ENCODE peak calls at places on chromosomes 7 and 10, in six cellular contexts. Z, H, K, I, P and W are unnamed samples.

GRCh38 chr7:66859794-66860645 is 61.0 kb upstream of the TMEM248 start:
- DNase-seq in K (no peak), I (no peak), P (no peak), H (no peak), Z (no peak), W (no peak)

GRCh38 chr7:99557940-99558305 is 519 bp upstream of the ZNF655 start:
- DNase-seq in K (no peak), P (no peak), Z (no peak), I (peak; percentile 67), H (no peak), W (no peak)

GRCh38 chr7:6221340-6222319 is 50.8 kb downstream of the CYTH3 start:
- DNase-seq in K (no peak), I (no peak), H (no peak), P (no peak), Z (no peak), W (no peak)

GRCh38 chr7:110587294-110587693 is 503.6 kb upstream of the LRRN3 start:
- DNase-seq in P (no peak), K (no peak), Z (no peak), H (no peak), I (no peak), W (no peak)

GRCh38 chr10:23314835-23315239 is 29.8 kb downstream of the C10orf67 start:
- DNase-seq in Z (peak; percentile 48), K (no peak), I (peak; percentile 28), P (peak; percentile 59), H (peak; percentile 63), W (no peak)

GRCh38 chr10:19532411-19532810 is 283.8 kb upstream of the PLXDC2 start:
- DNase-seq in I (no peak), H (no peak), Z (no peak), P (no peak), K (no peak), W (no peak)

GRCh38 chr10:23755557-23755956 is 316.7 kb downstream of the OTUD1 start:
- DNase-seq in P (no peak), H (no peak), I (no peak), K (no peak), Z (no peak), W (no peak)

GRCh38 chr10:73759512-73760115 is 15.4 kb downstream of the SEC24C start:
- DNase-seq in K (no peak), I (no peak), H (no peak), P (no peak), Z (no peak), W (no peak)

GRCh38 chr10:21570761-21571521 is 36.9 kb downstream of the MLLT10 start:
- DNase-seq in K (no peak), Z (no peak), P (no peak), H (no peak), I (no peak), W (no peak)

GRCh38 chr10:49037187-49037586 is 78.1 kb downstream of the VSTM4 start:
- DNase-seq in K (no peak), P (peak; percentile 75), I (no peak), Z (no peak), H (no peak), W (no peak)

GRCh38 chr7:136911362-136911761 is 42.9 kb downstream of the CHRM2 start:
- DNase-seq in I (no peak), Z (no peak), P (no peak), H (no peak), K (no peak), W (no peak)

GRCh38 chr10:70494536-70494935 is 16.0 kb downstream of the PALD1 start:
- DNase-seq in K (no peak), P (no peak), Z (no peak), H (no peak), I (no peak), W (no peak)

GRCh38 chr10:49571419-49571818 is 32.5 kb upstream of the ERCC6 start:
- DNase-seq in K (no peak), I (no peak), H (no peak), P (no peak), Z (no peak), W (no peak)

GRCh38 chr7:32164341-32164996 is 94.3 kb upstream of the PDE1C start:
- DNase-seq in K (no peak), H (peak; percentile 70), Z (peak; percentile 12), P (peak; percentile 38), I (peak; percentile 28), W (no peak)

GRCh38 chr7:149071641-149072437 is 18.7 kb downstream of the ZNF786 start:
- DNase-seq in Z (peak; percentile 61), K (no peak), H (no peak), P (no peak), I (no peak), W (no peak)

GRCh38 chr10:16681525-16681924 is 135.7 kb downstream of the RSU1 start:
- DNase-seq in H (no peak), I (no peak), P (no peak), K (no peak), Z (no peak), W (no peak)

GRCh38 chr10:71694567-71694968 is 25.0 kb downstream of the C10orf105 start:
- DNase-seq in Z (no peak), H (peak; percentile 11), K (no peak), P (no peak), I (no peak), W (no peak)

GRCh38 chr10:48653944-48654698 is 30.6 kb upstream of the WDFY4 start:
- DNase-seq in I (no peak), P (no peak), Z (no peak), H (no peak), K (no peak), W (no peak)

GRCh38 chr10:98170249-98171117 is 36.0 kb downstream of the R3HCC1L start:
- DNase-seq in H (peak; percentile 67), P (no peak), Z (peak; percentile 43), K (no peak), I (peak; percentile 29), W (peak; percentile 45)

GRCh38 chr7:30887464-30887872 is 24.2 kb upstream of the AQP1 start:
- DNase-seq in K (no peak), H (no peak), I (no peak), P (no peak), Z (no peak), W (no peak)

GRCh38 chr7:5428470-5429252 is 5.0 kb upstream of the TNRC18 start:
- DNase-seq in H (peak; percentile 83), K (peak; percentile 91), I (peak; percentile 82), P (peak; percentile 69), Z (peak; percentile 62), W (no peak)

GRCh38 chr10:19819419-19820033 is 3.3 kb downstream of the PLXDC2 start:
- DNase-seq in K (no peak), P (no peak), H (peak; percentile 58), I (peak; percentile 42), Z (peak; percentile 66), W (no peak)

GRCh38 chr10:49360271-49361177 is 35.4 kb downstream of the DRGX start:
- DNase-seq in H (no peak), P (no peak), I (no peak), Z (peak; percentile 84), K (no peak), W (no peak)

GRCh38 chr7:127546313-127546712 is 39.1 kb downstream of the GCC1 start:
- DNase-seq in P (no peak), I (no peak), K (no peak), Z (no peak), H (no peak), W (no peak)

GRCh38 chr7:127551941-127552340 is 33.5 kb downstream of the GCC1 start:
- DNase-seq in P (no peak), K (no peak), Z (no peak), H (no peak), I (no peak), W (no peak)

DNA sequence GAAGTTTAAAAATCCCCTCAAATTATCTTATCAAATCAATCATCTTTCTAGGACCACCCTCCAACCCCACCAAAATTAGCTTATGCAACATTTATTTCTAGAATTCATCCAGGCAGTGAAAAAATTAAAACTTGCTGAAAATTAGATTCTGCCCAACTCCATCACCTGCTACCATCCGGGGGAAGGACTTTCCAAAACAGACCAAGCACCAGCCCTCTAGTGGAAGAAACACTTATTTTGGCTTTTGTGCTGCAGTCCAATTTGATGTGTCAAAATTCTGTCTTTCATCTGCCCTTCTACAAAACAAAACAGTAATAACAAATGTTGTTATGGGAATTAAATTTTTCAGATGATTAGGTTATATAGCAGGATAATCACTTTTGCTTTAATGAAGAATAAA is 35.1 kb downstream of the GCC1 start:
- DNase-seq in H (no peak), K (no peak), Z (no peak), P (no peak), I (no peak), W (no peak)
- TF ChIP-seq CTCF in H (no peak), K (no peak), Z (peak; percentile 44), P (no peak), I (no peak), W (peak; percentile 26)

GRCh38 chr7:158432369-158433270 is 155.0 kb downstream of the PTPRN2 start:
- DNase-seq in P (no peak), Z (peak; percentile 35), H (no peak), I (no peak), K (peak; percentile 1), W (no peak)

GRCh38 chr7:158431941-158432347 is 155.7 kb downstream of the PTPRN2 start:
- DNase-seq in H (no peak), K (no peak), I (no peak), Z (peak; percentile 39), P (no peak), W (no peak)

GRCh38 chr7:158430308-158431034 is 157.2 kb downstream of the PTPRN2 start:
- DNase-seq in P (no peak), H (no peak), Z (peak; percentile 52), K (no peak), I (no peak), W (no peak)

GRCh38 chr7:158428842-158429753 is 158.5 kb downstream of the PTPRN2 start:
- DNase-seq in P (no peak), K (no peak), Z (peak; percentile 91), H (no peak), I (no peak), W (no peak)

GRCh38 chr7:158431055-158431940 is 156.3 kb downstream of the PTPRN2 start:
- DNase-seq in K (peak; percentile 42), I (peak; percentile 5), H (no peak), Z (peak; percentile 38), P (no peak), W (no peak)
- TF ChIP-seq CTCF in K (no peak), I (no peak), H (no peak), Z (no peak), P (no peak), W (no peak)

GRCh38 chr7:562789-563628 is 43.4 kb upstream of the PDGFA start:
- DNase-seq in K (no peak), I (no peak), Z (no peak), H (no peak), P (no peak), W (no peak)

GRCh38 chr7:562394-562675 is 42.7 kb upstream of the PDGFA start:
- DNase-seq in H (no peak), K (no peak), I (no peak), Z (no peak), P (no peak), W (no peak)

GRCh38 chr7:563629-564170 is 44.1 kb upstream of the PDGFA start:
- DNase-seq in I (no peak), Z (no peak), P (no peak), K (no peak), H (no peak), W (no peak)

GRCh38 chr7:566100-566499 is 46.5 kb upstream of the PDGFA start:
- DNase-seq in Z (no peak), P (no peak), K (no peak), I (no peak), H (no peak), W (no peak)

GRCh38 chr7:564176-564890 is 44.7 kb upstream of the PDGFA start:
- DNase-seq in Z (no peak), K (no peak), P (no peak), H (no peak), I (no peak), W (no peak)
- TF ChIP-seq CTCF in Z (no peak), K (no peak), P (no peak), H (no peak), I (no peak), W (no peak)

GRCh38 chr10:114486938-114487814 is 82.9 kb upstream of the AFAP1L2 start:
- DNase-seq in H (peak; percentile 86), K (no peak), I (no peak), Z (peak; percentile 37), P (no peak), W (no peak)
- TF ChIP-seq CTCF in H (no peak), K (no peak), I (no peak), Z (peak; percentile 34), P (no peak), W (no peak)